ENCODE peak calls at places on chromosomes 5 and 9, in five cellular contexts. B is gastrocnemius medialis, O is tibial nerve, Z is left ventricle myocardium inferior, U is lung. N is an unnamed sample.

GRCh38 chr9:17824191-17824926 is 245.5 kb downstream of the SH3GL2 start:
- DNase-seq in U (no peak), O (no peak), Z (no peak), B (no peak), N (no peak)

GRCh38 chr5:156920042-156920860 is 42.8 kb downstream of the TIMD4 start:
- DNase-seq in B (no peak), Z (no peak), O (no peak), U (no peak), N (no peak)

GRCh38 chr9:23088932-23089364 is 642.3 kb downstream of the DMRTA1 start:
- DNase-seq in Z (no peak), B (no peak), O (no peak), U (no peak), N (no peak)

GRCh38 chr5:84494453-84494852 is 109.8 kb upstream of the EDIL3 start:
- DNase-seq in U (no peak), O (no peak), B (no peak), Z (no peak), N (no peak)

GRCh38 chr5:86337667-86338460 is 279.9 kb upstream of the COX7C start:
- DNase-seq in B (no peak), O (no peak), Z (no peak), U (no peak), N (no peak)

GRCh38 chr5:131682824-131683223 is 47.8 kb upstream of the RAPGEF6 start:
- DNase-seq in B (no peak), U (no peak), Z (no peak), O (no peak), N (no peak)

GRCh38 chr5:73256462-73257260 is 83.7 kb downstream of the TMEM174 start:
- DNase-seq in O (no peak), B (no peak), Z (no peak), U (no peak), N (no peak)

GRCh38 chr5:77987331-77987730 is 211.2 kb upstream of the TBCA start:
- DNase-seq in O (no peak), U (no peak), Z (no peak), B (no peak), N (no peak)

GRCh38 chr5:6717687-6718086 is 4.5 kb downstream of the TENT4A start:
- DNase-seq in Z (no peak), U (peak; percentile 29), B (no peak), O (no peak), N (no peak)

GRCh38 chr5:128895122-128895521 is 70.2 kb upstream of the SLC27A6 start:
- DNase-seq in U (no peak), B (no peak), O (no peak), Z (no peak), N (no peak)

GRCh38 chr9:109912726-109913460 is 132.9 kb downstream of the PALM2AKAP2 start:
- DNase-seq in Z (no peak), B (no peak), U (no peak), O (no peak), N (no peak)

GRCh38 chr9:14770592-14770991 is 48.1 kb upstream of the CER1 start:
- DNase-seq in Z (no peak), B (no peak), U (no peak), O (no peak), N (no peak)

GRCh38 chr9:95750725-95751644 is 124.5 kb upstream of the ERCC6L2 start:
- DNase-seq in O (no peak), U (no peak), B (no peak), Z (no peak), N (no peak)

GRCh38 chr9:14866200-14866749 is 44.0 kb downstream of the FREM1 start:
- DNase-seq in U (no peak), O (no peak), Z (no peak), B (no peak), N (no peak)

DNA sequence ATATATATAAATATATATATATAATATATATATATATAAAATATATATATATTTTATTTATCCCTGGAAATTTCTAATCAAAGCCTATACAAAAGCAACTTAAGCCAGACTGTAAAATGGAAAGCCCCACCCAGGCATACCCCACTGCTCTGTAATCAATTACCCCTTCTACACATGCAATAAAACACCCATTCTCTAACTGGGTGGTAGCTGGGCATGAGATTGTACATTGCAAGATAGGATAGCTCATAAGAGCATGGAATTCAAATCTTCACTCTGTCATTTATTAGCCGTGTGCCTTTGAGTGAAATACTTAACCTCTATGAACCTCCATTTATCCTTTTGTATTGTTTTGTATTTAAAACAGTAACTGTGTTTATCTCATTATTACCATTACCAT is 405.3 kb upstream of the SLC30A5 start:
- DNase-seq in O (no peak), U (no peak), Z (no peak), B (no peak), N (no peak)
- H3K27me3 ChIP-seq in O (no peaks in the 10 kb centered on the region), U (no peaks in the 10 kb centered on the region), Z (no peaks in the 10 kb centered on the region), B (no peaks in the 10 kb centered on the region), N (no peaks in the 10 kb centered on the region)

GRCh38 chr9:4748612-4749011 is 7.6 kb upstream of the AK3 start:
- DNase-seq in B (no peak), Z (no peak), U (no peak), O (no peak), N (no peak)

GRCh38 chr9:4746278-4746677 is 5.3 kb upstream of the AK3 start:
- DNase-seq in O (no peak), U (no peak), Z (no peak), B (no peak), N (no peak)

GRCh38 chr9:4755026-4755609 is 14.1 kb upstream of the AK3 start:
- DNase-seq in U (no peak), B (no peak), O (no peak), Z (no peak), N (no peak)

DNA sequence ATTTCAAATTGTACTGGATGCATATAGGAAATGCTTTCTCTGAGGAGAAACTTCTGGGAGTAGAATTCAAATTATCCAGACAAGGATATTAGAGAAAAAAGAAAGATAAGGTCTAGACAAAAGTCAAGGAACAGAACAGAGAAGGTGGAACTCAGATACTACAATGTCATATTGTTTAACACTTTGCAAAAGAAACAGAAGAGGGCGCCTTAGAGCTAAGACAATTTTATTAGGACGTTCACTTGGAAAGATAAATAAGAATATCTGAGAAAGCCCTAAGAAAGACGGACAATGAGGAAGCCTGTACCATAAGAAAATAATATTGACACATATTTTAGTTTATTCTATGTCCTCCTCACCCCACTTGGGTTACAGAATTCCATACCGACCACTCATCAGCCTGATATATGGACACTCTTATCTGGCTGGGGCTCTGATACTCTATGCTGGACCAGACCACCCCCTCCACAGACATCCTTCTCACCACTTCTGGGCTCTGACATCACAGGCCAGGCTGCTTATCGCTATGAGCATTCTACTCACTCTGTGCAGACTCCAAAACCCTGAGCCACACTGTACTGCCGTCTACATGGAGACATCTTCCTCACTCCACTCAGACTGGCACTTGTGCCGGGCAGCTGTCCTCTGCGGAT is 9.1 kb upstream of the AK3 start:
- DNase-seq in Z (no peak), U (no peak), O (no peak), B (no peak), N (no peak)
- TF ChIP-seq CTCF in Z (peak; percentile 63), U (peak; percentile 35), O (peak; percentile 60), B (peak; percentile 42), N (peak; percentile 64)

DNA sequence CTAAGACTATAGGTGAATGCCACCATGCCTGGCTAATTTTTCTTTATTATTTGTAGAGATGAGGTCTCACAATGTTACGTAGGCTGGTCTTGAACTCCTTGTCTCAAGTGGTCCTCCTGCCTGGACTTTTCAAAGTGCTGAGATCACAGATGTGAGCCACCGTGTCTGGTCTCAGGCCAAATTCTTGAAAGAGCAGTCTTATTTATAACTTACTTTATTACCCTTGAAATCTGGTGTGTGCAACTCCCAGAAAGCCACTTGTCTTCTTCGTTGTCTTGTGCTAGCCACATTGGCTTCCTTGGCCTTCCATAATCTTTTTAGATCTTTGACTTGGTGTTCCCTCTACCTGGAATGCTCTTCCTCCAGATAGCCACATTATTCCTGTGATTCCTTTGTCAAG is 50.1 kb downstream of the CTNNA1 start:
- DNase-seq in O (no peak), B (no peak), Z (no peak), U (no peak), N (no peak)
- H3K4me3 ChIP-seq in O (no peak overlapping the region), B (no peak overlapping the region), Z (no peak overlapping the region), U (no peak overlapping the region), N (no peak overlapping the region)

GRCh38 chr5:180648658-180649296 is 623 bp downstream of the FLT4 start:
- DNase-seq in B (no peak), O (no peak), U (no peak), Z (peak; percentile 15), N (no peak)
- H3K27me3 ChIP-seq in B (peaks cover 26% of the 10 kb centered on the region), O (no peaks in the 10 kb centered on the region), U (no peaks in the 10 kb centered on the region), Z (peaks cover 97% of the 10 kb centered on the region), N (peaks cover 11% of the 10 kb centered on the region)

GRCh38 chr9:38066167-38066906 is 2.7 kb downstream of the SHB start:
- DNase-seq in U (no peak), Z (no peak), B (no peak), O (no peak), N (no peak)
- TF ChIP-seq CTCF in U (no peak), Z (peak; percentile 38), B (no peak), O (no peak), N (peak; percentile 21)

DNA sequence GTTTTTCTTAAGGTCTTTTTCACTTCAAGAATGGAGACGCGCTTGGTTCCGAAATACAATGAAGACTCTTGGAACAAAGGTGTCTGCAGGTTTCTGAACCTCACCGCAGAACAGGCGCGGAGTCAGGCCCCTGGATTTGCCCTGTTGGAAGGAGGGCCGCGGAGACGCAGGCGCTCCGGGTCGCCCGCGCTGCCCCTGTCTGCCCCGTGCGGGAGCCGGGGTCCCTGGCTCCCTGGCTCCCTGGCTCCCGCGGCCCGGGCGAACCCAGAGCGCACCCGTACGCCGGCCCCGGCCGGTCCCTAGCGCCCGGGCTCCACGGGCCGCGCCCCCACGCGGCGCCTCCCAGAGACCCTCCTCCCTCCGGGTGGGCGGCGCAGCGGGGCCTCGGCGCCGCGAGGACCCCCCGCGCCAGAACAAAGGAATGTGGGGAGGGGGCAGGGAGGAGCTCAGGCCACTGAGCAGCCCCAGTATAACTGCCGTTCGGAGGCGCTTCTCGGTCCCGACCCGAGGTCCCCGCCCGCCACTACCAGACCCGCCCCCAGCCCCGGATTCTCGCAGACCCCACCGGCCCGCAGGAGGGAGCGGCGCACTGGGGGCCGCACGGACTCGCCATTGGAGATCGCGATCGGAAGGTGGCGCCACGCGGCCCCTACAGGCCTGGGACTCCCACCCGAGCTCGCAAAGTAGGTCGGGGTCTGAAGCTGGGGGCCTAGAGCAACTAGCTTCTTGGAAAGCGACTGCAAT is 2.4 kb downstream of the NFIL3 start:
- DNase-seq in B (no peak), O (no peak), U (no peak), Z (peak; percentile 46), N (no peak)
- H3K4me3 ChIP-seq in B (peak overlapping the region; percentile 94), O (peak overlapping the region; percentile 64), U (peak overlapping the region; percentile 54), Z (peak overlapping the region; percentile 81), N (peak overlapping the region; percentile 65)

DNA sequence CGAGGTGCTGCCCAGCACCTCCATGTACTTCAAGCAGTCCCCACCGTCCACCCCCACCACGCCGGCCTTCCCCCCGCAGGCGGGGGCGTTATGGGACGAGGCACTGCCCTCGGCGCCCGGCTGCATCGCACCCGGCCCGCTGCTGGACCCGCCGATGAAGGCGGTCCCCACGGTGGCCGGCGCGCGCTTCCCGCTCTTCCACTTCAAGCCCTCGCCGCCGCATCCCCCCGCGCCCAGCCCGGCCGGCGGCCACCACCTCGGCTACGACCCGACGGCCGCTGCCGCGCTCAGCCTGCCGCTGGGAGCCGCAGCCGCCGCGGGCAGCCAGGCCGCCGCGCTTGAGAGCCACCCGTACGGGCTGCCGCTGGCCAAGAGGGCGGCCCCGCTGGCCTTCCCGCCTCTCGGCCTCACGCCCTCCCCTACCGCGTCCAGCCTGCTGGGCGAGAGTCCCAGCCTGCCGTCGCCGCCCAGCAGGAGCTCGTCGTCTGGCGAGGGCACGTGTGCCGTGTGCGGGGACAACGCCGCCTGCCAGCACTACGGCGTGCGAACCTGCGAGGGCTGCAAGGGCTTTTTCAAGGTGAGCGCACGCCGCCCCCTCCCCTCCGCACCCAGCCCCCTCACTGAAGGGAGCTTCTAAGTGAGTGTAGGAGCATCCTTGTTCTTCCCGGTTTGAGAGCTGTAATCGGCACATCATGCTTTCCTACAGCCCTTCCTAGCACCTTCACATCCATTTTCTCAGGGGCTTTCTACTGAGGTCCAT is 6.9 kb downstream of the NR4A3 start:
- DNase-seq in B (no peak), O (no peak), U (no peak), Z (no peak), N (no peak)
- H3K27me3 ChIP-seq in B (peaks cover 10% of the 10 kb centered on the region), O (no peaks in the 10 kb centered on the region), U (no peaks in the 10 kb centered on the region), Z (peaks cover 57% of the 10 kb centered on the region), N (no peaks in the 10 kb centered on the region)

GRCh38 chr5:148666353-148666752 is 12.0 kb upstream of the HTR4 start:
- DNase-seq in O (no peak), Z (no peak), B (no peak), U (no peak), N (no peak)
- TF ChIP-seq CTCF in O (no peak), Z (no peak), B (no peak), U (no peak), N (no peak)